ENCODE peak calls at places on chromosomes 5 and 9, in eight cellular contexts. K is OCI-LY7, Z is mammary epithelial cell, P is HCT116, O is fibroblast of lung, M is PC-9, W is H1, X is PC-3. V is an unnamed sample. For H3K79me2, the result is how much of the 10 kb centered on the place peaks cover.

GRCh38 chr5:167970002-167970401 is 321.4 kb upstream of the WWC1 start:
- DNase-seq in K (no peak), W (no peak), Z (no peak), P (no peak), M (peak), X (no peak), O (peak), V (no peak)

GRCh38 chr5:128539038-128539429 is 989 bp upstream of the FBN2 start:
- DNase-seq in K (no peak), Z (peak), W (no peak), P (no peak), O (peak), M (no peak), X (no peak), V (peak)

GRCh38 chr5:107570805-107571531 is 99.8 kb downstream of the EFNA5 start:
- DNase-seq in O (no peak), X (no peak), P (no peak), W (no peak), K (peak), Z (peak), M (peak), V (no peak)

GRCh38 chr5:160398806-160399205 is 1.0 kb downstream of the FAM200C start:
- DNase-seq in X (no peak), W (no peak), K (no peak), M (no peak), O (peak), Z (no peak), P (no peak), V (peak)

GRCh38 chr5:9712506-9713285 is 82.5 kb upstream of the TAS2R1 start:
- DNase-seq in K (no peak), M (peak), W (no peak), Z (peak), X (peak), O (peak), P (no peak), V (peak)

GRCh38 chr5:179762781-179763176 is 30.2 kb downstream of the MAML1 start:
- DNase-seq in O (peak), K (no peak), W (no peak), M (peak), P (no peak), Z (peak), X (no peak), V (peak)

GRCh38 chr9:8348756-8349155 is 549.2 kb upstream of the DMAC1 start:
- DNase-seq in K (no peak), O (no peak), Z (no peak), X (no peak), M (no peak), W (no peak), P (no peak), V (no peak)

GRCh38 chr5:91281409-91281808 is 101.7 kb downstream of the ARRDC3 start:
- DNase-seq in K (no peak), O (peak), Z (peak), M (peak), W (no peak), X (peak), P (peak), V (peak)

GRCh38 chr9:137293094-137293481 is 9.0 kb downstream of the NRARP start:
- DNase-seq in P (no peak), W (no peak), Z (no peak), K (no peak), O (no peak), M (no peak), X (no peak), V (no peak)

GRCh38 chr5:72818866-72819534 is 2.5 kb downstream of the TNPO1 start:
- DNase-seq in O (peak), P (peak), W (peak), Z (peak), X (peak), M (peak), K (peak), V (no peak)

GRCh38 chr5:126414874-126415502 is 8.2 kb upstream of the GRAMD2B start:
- DNase-seq in Z (peak), W (no peak), K (no peak), P (no peak), M (no peak), O (peak), X (peak), V (no peak)

GRCh38 chr9:35797311-35798109 is 6.1 kb downstream of the NPR2 start:
- DNase-seq in O (peak), K (no peak), X (no peak), W (no peak), M (no peak), P (no peak), Z (no peak), V (peak)

GRCh38 chr9:81683214-81683613 is 6.1 kb downstream of the TLE1 start:
- DNase-seq in M (no peak), W (no peak), Z (no peak), P (no peak), K (no peak), O (no peak), X (no peak), V (no peak)

GRCh38 chr9:18473551-18474279 is at the start of gene ADAMTSL1:
- DNase-seq in K (no peak), M (no peak), X (no peak), O (peak), Z (no peak), W (peak), P (no peak), V (no peak)

GRCh38 chr9:116791314-116791713 is 104.2 kb downstream of the TRIM32 start:
- DNase-seq in K (no peak), P (no peak), Z (no peak), X (no peak), O (no peak), M (no peak), W (no peak), V (no peak)

DNA sequence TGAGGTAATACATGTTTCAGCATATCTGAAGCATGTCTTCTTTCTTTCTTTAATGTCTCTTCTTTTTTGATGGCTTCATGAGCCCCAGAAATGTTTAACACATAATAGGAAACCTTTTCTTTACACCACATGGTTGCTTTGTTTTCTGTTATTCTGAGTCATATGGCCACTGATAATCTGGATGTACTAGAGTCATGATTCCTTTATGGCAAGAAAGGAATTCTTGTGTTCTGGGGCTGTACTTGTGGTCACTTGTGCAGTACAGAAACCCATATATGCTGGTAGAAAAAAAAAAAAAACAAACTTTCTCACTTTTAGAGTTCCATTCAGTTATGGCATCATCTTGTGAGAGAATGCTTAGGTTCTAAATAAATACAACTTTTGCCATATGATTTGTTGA is 1669.3 kb upstream of the CDH9 start:
- DNase-seq in K (no peak), Z (peak), X (no peak), W (no peak), O (peak), P (no peak), M (no peak), V (no peak)
- H3K79me2 ChIP-seq in K (under half), Z (under half), X (under half), W (under half), O (under half), P (under half), M (under half), V (under half)

DNA sequence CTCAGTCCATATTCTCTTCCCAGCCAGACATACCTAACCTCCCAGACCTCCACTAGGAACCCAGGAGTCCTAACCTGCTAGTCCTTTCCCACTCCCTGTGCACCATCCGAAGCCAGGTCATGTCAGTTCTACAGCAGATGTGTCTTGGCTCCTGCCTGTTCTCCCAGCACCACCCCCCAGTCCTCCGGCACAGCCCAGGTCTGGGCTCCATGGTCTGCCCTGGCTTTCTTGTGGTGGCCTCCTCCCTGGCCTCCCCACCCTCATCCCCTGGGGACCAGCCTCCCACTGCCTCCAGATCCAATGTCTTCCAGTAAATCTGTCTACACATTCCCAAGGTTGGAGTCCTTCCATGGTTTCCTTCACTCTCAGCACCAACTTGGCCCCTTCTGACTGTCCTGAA is 20.0 kb downstream of the KCNIP1 start:
- DNase-seq in K (no peak), O (no peak), X (no peak), W (no peak), P (no peak), M (no peak), Z (no peak), V (no peak)
- H3K79me2 ChIP-seq in K (under half), O (under half), X (under half), W (under half), P (under half), M (under half), Z (under half), V (under half)

GRCh38 chr5:172149073-172149472 is 39.0 kb downstream of the STK10 start:
- DNase-seq in Z (no peak), W (no peak), P (no peak), X (no peak), K (no peak), M (no peak), O (peak), V (peak)
- H3K79me2 ChIP-seq in Z (half or more), W (under half), P (under half), X (under half), K (under half), M (under half), O (under half), V (half or more)

DNA sequence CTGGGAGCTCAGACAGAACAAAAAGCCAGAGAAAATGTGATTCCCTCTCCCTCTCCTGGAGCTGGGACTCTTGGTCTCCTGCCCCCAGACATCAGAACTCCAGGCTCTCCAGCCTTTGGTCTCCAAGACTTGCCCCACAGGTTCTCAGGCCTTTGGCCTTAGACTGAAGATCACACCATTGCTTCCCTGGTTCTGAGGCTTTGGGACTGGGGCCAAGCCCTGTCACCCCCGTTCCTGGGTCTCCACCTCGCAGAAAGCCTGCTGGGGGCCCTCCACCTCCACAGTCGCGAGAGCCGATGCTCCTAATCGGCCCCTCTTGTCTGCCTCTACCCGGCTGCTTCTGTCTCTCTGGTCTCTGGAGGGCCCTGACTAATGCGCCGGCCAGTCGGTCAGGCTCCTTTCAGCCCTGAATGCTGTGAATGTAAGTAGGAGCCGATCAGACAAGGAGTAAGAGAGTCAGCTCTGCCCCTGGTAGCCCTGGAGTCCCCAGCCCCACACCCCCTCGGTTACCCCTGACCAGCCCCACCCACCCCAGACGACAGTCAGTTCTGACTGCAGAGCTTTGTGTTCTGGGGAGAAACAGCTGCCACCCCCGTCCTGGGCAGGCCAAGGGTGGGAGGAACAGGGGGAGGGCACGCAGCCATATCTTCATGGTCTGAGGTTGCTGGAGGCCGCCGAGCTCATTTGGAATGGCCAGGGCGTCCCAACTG is 57.5 kb downstream of the VAV2 start:
- DNase-seq in M (no peak), P (no peak), X (no peak), O (peak), Z (no peak), K (no peak), W (no peak), V (peak)
- H3K79me2 ChIP-seq in M (under half), P (under half), X (under half), O (under half), Z (half or more), K (under half), W (under half), V (under half)

GRCh38 chr5:95283761-95284511 is 958 bp downstream of the MCTP1 start:
- DNase-seq in M (no peak), P (no peak), O (peak), Z (peak), X (peak), W (peak), K (no peak), V (peak)

GRCh38 chr5:95285406-95285761 is 490 bp upstream of the MCTP1 start:
- DNase-seq in K (no peak), W (no peak), X (no peak), M (no peak), P (no peak), Z (peak), O (peak), V (peak)

GRCh38 chr5:95284512-95285405 is at the start of gene MCTP1:
- DNase-seq in X (peak), P (no peak), M (no peak), W (peak), K (no peak), Z (peak), O (peak), V (peak)

GRCh38 chr5:95281211-95281610 is 3.7 kb downstream of the MCTP1 start:
- DNase-seq in O (peak), W (no peak), Z (peak), P (peak), X (peak), M (no peak), K (no peak), V (peak)

GRCh38 chr5:95283022-95283615 is 1.8 kb downstream of the MCTP1 start:
- DNase-seq in Z (peak), O (no peak), M (no peak), W (no peak), X (no peak), K (no peak), P (no peak), V (peak)
- H3K79me2 ChIP-seq in Z (under half), O (under half), M (under half), W (under half), X (under half), K (under half), P (under half), V (under half)

GRCh38 chr5:173915310-173916005 is 27.3 kb downstream of the CPEB4 start:
- DNase-seq in K (no peak), O (no peak), P (no peak), X (no peak), M (no peak), Z (no peak), W (no peak), V (no peak)
- H3K79me2 ChIP-seq in K (half or more), O (under half), P (under half), X (under half), M (under half), Z (under half), W (under half), V (under half)

V was measured in osteoblast.